ENCODE peak calls at places on chromosomes 4 and X, in six cellular contexts. R, T, O, A, W and M are unnamed samples.

GRCh38 chr4:140014284-140014683 is 139.7 kb downstream of the MAML3 start:
- DNase-seq in R (no peak), T (no peak), O (no peak), A (no peak), W (no peak), M (no peak)

GRCh38 chr4:21688596-21689265 is 259.8 kb downstream of the KCNIP4 start:
- DNase-seq in R (no peak), T (no peak), O (no peak), A (no peak), W (no peak), M (no peak)

GRCh38 chrX:112830540-112830939 is 10.1 kb downstream of the AMOT start:
- DNase-seq in R (no peak), T (no peak), O (no peak), A (no peak), W (no peak), M (no peak)

GRCh38 chrX:153411255-153411987 is at the start of gene ZFP92:
- DNase-seq in R (no peak), T (peak), O (no peak), A (peak), W (no peak), M (no peak)

GRCh38 chr4:182604161-182604591 is 313.0 kb downstream of the DCTD start:
- DNase-seq in R (no peak), T (no peak), O (no peak), A (no peak), W (no peak), M (no peak)

GRCh38 chrX:101357166-101357795 is 8.7 kb upstream of the TIMM8A start:
- DNase-seq in R (no peak), T (no peak), O (peak), A (no peak), W (no peak), M (no peak)

GRCh38 chr4:30714408-30715031 is 5.6 kb upstream of the PCDH7 start:
- DNase-seq in R (peak), T (no peak), O (peak), A (no peak), W (peak), M (peak)

GRCh38 chr4:105194328-105195231 is 47.9 kb downstream of the TET2 start:
- DNase-seq in R (no peak), T (no peak), O (no peak), A (no peak), W (no peak), M (no peak)

GRCh38 chr4:96356591-96357360 is 516.9 kb downstream of the PDHA2 start:
- DNase-seq in R (no peak), T (no peak), O (no peak), A (no peak), W (no peak), M (no peak)